ENCODE peak calls at places on chromosomes 3 and 15, in six cellular contexts. R is endothelial cell, J is cardiac muscle cell, M is GM10248, F is OCI-LY7, I is endodermal cell. Z is an unnamed sample.

GRCh38 chr3:140834266-140835037 is 107.2 kb upstream of the SLC25A36 start:
- DNase-seq in I (peak), M (no peak), R (no peak), J (no peak), F (no peak), Z (no peak)

GRCh38 chr3:178255315-178255714 is 280.9 kb upstream of the KCNMB2 start:
- DNase-seq in I (no peak), F (no peak), J (no peak), M (no peak), R (no peak), Z (no peak)

GRCh38 chr3:40573985-40574384 is 49.2 kb downstream of the ZNF621 start:
- DNase-seq in I (no peak), M (no peak), F (no peak), J (no peak), R (no peak), Z (no peak)

GRCh38 chr15:90954712-90955671 is at the start of gene RCCD1:
- DNase-seq in J (peak), R (peak), M (peak), F (peak), I (peak), Z (peak)

GRCh38 chr3:149830902-149831301 is 17.9 kb downstream of the RNF13 start:
- DNase-seq in I (no peak), F (peak), R (no peak), M (no peak), J (no peak), Z (no peak)

GRCh38 chr3:177776656-177777055 is 579.4 kb upstream of the TBL1XR1 start:
- DNase-seq in I (peak), J (peak), F (no peak), R (no peak), M (no peak), Z (no peak)

GRCh38 chr3:30282052-30282708 is 324.2 kb upstream of the TGFBR2 start:
- DNase-seq in J (no peak), R (no peak), F (no peak), I (peak), M (no peak), Z (no peak)

GRCh38 chr3:138474163-138474562 is 39.7 kb downstream of the ESYT3 start:
- DNase-seq in I (no peak), M (no peak), F (no peak), R (no peak), J (peak), Z (no peak)

GRCh38 chr15:25180606-25181289 is 226.0 kb downstream of the SNRPN start:
- DNase-seq in I (peak), M (no peak), J (no peak), R (no peak), F (no peak), Z (no peak)

GRCh38 chr3:435161-435560 is 238.6 kb downstream of the CHL1 start:
- DNase-seq in R (no peak), M (no peak), I (no peak), F (no peak), J (no peak), Z (no peak)

GRCh38 chr3:108804437-108804836 is 18.1 kb upstream of the TRAT1 start:
- DNase-seq in J (no peak), F (no peak), I (no peak), M (no peak), R (no peak), Z (no peak)

GRCh38 chr3:139236336-139236735 is 107.5 kb upstream of the MRPS22 start:
- DNase-seq in I (no peak), F (no peak), M (no peak), J (no peak), R (no peak), Z (no peak)

GRCh38 chr3:44077267-44077666 is 164.4 kb upstream of the TOPAZ1 start:
- DNase-seq in R (no peak), J (no peak), F (peak), I (peak), M (no peak), Z (no peak)

GRCh38 chr3:86991482-86991815 is 500 bp upstream of the VGLL3 start:
- DNase-seq in F (no peak), J (no peak), M (no peak), I (no peak), R (no peak), Z (no peak)

GRCh38 chr3:2961576-2961975 is 148.6 kb downstream of the IL5RA start:
- DNase-seq in R (no peak), F (no peak), I (no peak), J (no peak), M (no peak), Z (no peak)

GRCh38 chr3:180026997-180027396 is 9.7 kb downstream of the PEX5L start:
- DNase-seq in J (no peak), R (no peak), F (no peak), I (no peak), M (no peak), Z (no peak)

GRCh38 chr15:99324082-99324620 is 72.9 kb downstream of the LRRC28 start:
- DNase-seq in M (no peak), J (peak), R (no peak), I (no peak), F (no peak), Z (no peak)

GRCh38 chr3:100042577-100042981 is 71.7 kb downstream of the FILIP1L start:
- DNase-seq in I (no peak), F (no peak), J (no peak), R (no peak), M (no peak), Z (no peak)

GRCh38 chr3:137770821-137771399 is 6.8 kb downstream of the SOX14 start:
- DNase-seq in J (no peak), R (peak), F (no peak), I (peak), M (peak), Z (peak)

GRCh38 chr3:143644370-143645089 is 203.7 kb downstream of the SLC9A9 start:
- DNase-seq in R (peak), F (peak), J (peak), M (peak), I (peak), Z (peak)

GRCh38 chr3:108407858-108408257 is 102.5 kb downstream of the MYH15 start:
- DNase-seq in J (no peak), R (no peak), M (no peak), I (no peak), F (peak), Z (no peak)

GRCh38 chr3:17039579-17039978 is 154.8 kb downstream of the PLCL2 start:
- DNase-seq in M (no peak), J (no peak), F (no peak), R (no peak), I (no peak), Z (no peak)

GRCh38 chr3:16841906-16842709 is 42.6 kb upstream of the PLCL2 start:
- DNase-seq in I (peak), M (peak), F (peak), R (no peak), J (peak), Z (peak)

GRCh38 chr3:122793568-122794416 is at the start of gene HSPBAP1:
- DNase-seq in J (peak), F (peak), R (peak), M (peak), I (peak), Z (peak)

GRCh38 chr3:67819447-67819846 is 165.0 kb upstream of the SUCLG2 start:
- DNase-seq in I (peak), R (no peak), F (peak), J (peak), M (no peak), Z (no peak)

GRCh38 chr15:80160570-80161156 is 7.9 kb downstream of the FAH start:
- DNase-seq in I (no peak), M (peak), F (peak), R (no peak), J (peak), Z (peak)

GRCh38 chr15:64749999-64750657 is 25.3 kb downstream of the RBPMS2 start:
- DNase-seq in I (peak), R (peak), F (no peak), J (peak), M (no peak), Z (no peak)

GRCh38 chr15:48370460-48370859 is 39.2 kb downstream of the DUT start:
- DNase-seq in R (no peak), F (no peak), M (no peak), J (no peak), I (no peak), Z (no peak)

GRCh38 chr3:54066253-54066652 is 56.1 kb upstream of the CACNA2D3 start:
- DNase-seq in J (no peak), F (no peak), R (no peak), I (no peak), M (no peak), Z (no peak)

GRCh38 chr3:127680146-127680661 is 7.5 kb downstream of the ABTB1 start:
- DNase-seq in M (no peak), R (peak), F (no peak), I (peak), J (no peak), Z (no peak)

GRCh38 chr3:170023165-170023564 is 14.6 kb upstream of the GPR160 start:
- DNase-seq in R (no peak), I (no peak), F (no peak), M (no peak), J (no peak), Z (no peak)
- TF ChIP-seq CTCF in R (no peak), I (no peak), F (no peak), M (no peak), J (no peak), Z (no peak)

GRCh38 chr3:21839592-21839991 is 88.6 kb upstream of the ZNF385D start:
- DNase-seq in M (no peak), J (peak), F (peak), I (no peak), R (no peak), Z (no peak)
- TF ChIP-seq CTCF in M (no peak), J (peak), F (peak), I (peak), R (peak), Z (no peak)

GRCh38 chr3:164004205-164004604 is 1074.1 kb downstream of the SI start:
- DNase-seq in J (no peak), M (no peak), F (no peak), R (no peak), I (peak), Z (no peak)
- TF ChIP-seq CTCF in J (no peak), M (no peak), F (no peak), R (no peak), I (peak), Z (no peak)

GRCh38 chr3:132537297-132537696 is 59.8 kb upstream of the ACKR4 start:
- DNase-seq in I (no peak), F (no peak), M (no peak), R (no peak), J (no peak), Z (no peak)
- TF ChIP-seq CTCF in I (peak), F (peak), M (no peak), R (peak), J (peak), Z (no peak)

GRCh38 chr3:13452490-13453335 is 27.4 kb upstream of the HDAC11 start:
- DNase-seq in F (peak), J (peak), I (peak), R (peak), M (peak), Z (peak)
- TF ChIP-seq CTCF in F (peak), J (peak), I (peak), R (peak), M (peak), Z (peak)

GRCh38 chr3:151421956-151422355 is 37.4 kb upstream of the P2RY12 start:
- DNase-seq in I (no peak), R (no peak), M (no peak), J (no peak), F (peak), Z (no peak)
- TF ChIP-seq CTCF in I (peak), R (no peak), M (no peak), J (no peak), F (peak), Z (no peak)

GRCh38 chr3:4704552-4704951 is 211.4 kb downstream of the ITPR1 start:
- DNase-seq in I (no peak), R (no peak), F (no peak), M (no peak), J (no peak), Z (no peak)
- TF ChIP-seq CTCF in I (no peak), R (no peak), F (no peak), M (no peak), J (no peak), Z (no peak)

DNA sequence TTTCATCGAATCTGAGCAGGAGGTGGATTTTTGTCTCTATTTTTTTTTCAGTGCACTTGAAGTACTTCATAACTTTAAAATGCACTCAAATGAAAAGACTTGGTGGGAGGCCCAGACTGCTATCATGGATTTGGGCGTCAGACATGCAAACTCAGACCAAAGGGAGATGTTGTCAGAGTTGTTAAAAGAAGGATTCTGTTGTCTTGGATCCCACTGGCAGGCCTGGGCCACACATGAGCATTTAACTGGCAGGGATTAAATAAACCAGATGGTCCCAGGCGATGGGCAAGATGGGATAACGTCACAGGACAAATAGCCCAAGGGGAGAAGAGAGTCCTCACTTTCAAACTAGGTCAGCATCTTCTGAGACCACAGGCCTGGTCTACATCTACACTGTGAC is 15.4 kb downstream of the RTP1 start:
- DNase-seq in J (no peak), R (no peak), F (no peak), M (no peak), I (no peak), Z (no peak)
- TF ChIP-seq CTCF in J (no peak), R (no peak), F (no peak), M (no peak), I (no peak), Z (no peak)

GRCh38 chr3:171939578-171939977 is 96.4 kb downstream of the TMEM212 start:
- DNase-seq in R (no peak), M (no peak), F (no peak), J (no peak), I (peak), Z (no peak)

GRCh38 chr3:171940250-171940649 is 97.1 kb downstream of the TMEM212 start:
- DNase-seq in J (no peak), I (no peak), M (no peak), F (no peak), R (no peak), Z (no peak)

GRCh38 chr3:171948674-171949073 is 90.7 kb upstream of the FNDC3B start:
- DNase-seq in M (no peak), I (no peak), R (no peak), J (no peak), F (no peak), Z (no peak)

GRCh38 chr3:171944109-171945016 is 95.0 kb upstream of the FNDC3B start:
- DNase-seq in M (no peak), F (no peak), J (peak), I (no peak), R (no peak), Z (no peak)

DNA sequence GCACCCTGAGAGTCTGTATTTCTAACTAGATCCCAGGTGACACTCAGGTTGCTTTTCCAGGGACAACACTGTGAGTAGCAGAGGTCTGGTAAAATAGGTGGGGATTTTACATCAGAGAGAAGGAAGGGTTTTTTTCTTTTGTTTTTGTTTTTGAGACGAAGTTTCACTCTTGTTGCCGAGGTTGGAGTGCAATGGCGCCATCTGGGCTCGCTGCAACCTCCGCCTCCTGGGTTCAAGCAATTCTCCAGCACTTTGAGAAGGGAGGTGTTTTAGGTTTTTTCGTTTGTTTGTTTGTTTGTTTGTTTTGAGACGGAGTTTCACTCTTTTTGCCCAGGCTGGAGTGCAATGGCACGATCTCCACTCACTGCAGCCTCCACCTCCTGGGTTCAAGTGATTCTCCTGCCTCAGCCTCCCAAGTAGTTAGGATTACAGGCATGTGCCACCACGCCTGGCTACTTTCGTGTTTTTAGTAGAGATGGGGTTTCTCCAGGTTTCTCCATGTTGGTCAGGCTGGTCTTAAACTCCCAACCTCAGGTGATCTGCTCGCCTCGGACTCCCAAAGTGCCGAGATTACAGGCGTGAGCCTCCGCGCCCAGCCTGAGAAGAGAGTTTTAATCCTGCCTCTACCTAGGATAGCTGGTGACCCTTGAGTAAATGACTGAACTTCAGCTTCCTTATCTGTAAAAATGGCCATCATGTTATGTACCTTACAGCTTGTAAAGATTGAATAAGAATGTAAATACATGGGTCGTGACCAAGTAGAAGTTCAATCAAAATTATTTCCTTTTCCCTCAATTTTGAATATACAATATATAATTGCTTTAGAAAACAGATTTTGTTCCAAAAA is 95.9 kb upstream of the FNDC3B start:
- DNase-seq in M (no peak), I (no peak), F (no peak), R (no peak), J (no peak), Z (no peak)
- TF ChIP-seq CTCF in M (no peak), I (no peak), F (peak), R (no peak), J (no peak), Z (no peak)

GRCh38 chr15:75843618-75844610 is 667 bp downstream of the UBE2Q2 start:
- DNase-seq in I (peak), R (peak), M (peak), F (peak), J (peak), Z (peak)
- TF ChIP-seq CTCF in I (no peak), R (no peak), M (no peak), F (peak), J (no peak), Z (no peak)

Z was measured in GM13977.